ENCODE peak calls at places on chromosomes 13 and 19, in five cellular contexts. K is heart right ventricle, P is nephron progenitor cell, Q is cardiac muscle cell, N is right atrium auricular region. I is an unnamed sample.

GRCh38 chr13:93262729-93263128 is 36.1 kb downstream of the GPC6 start:
- DNase-seq in K (no peak), P (no peak), N (no peak), Q (peak; percentile 39), I (no peak)

GRCh38 chr13:43629691-43630480 is 156.9 kb downstream of the ENOX1 start:
- DNase-seq in N (no peak), P (no peak), Q (peak; percentile 16), K (no peak), I (no peak)

GRCh38 chr13:110008816-110009215 is 222.4 kb upstream of the IRS2 start:
- DNase-seq in P (no peak), K (no peak), Q (no peak), N (no peak), I (no peak)

GRCh38 chr13:20461481-20461859 is 64.2 kb downstream of the CRYL1 start:
- DNase-seq in Q (peak; percentile 52), K (no peak), P (no peak), N (no peak), I (no peak)

GRCh38 chr13:21530656-21531055 is 71.6 kb upstream of the ZDHHC20 start:
- DNase-seq in Q (no peak), N (no peak), K (no peak), P (no peak), I (no peak)

GRCh38 chr13:51192348-51192747 is 29.9 kb upstream of the FAM124A start:
- DNase-seq in K (no peak), Q (peak; percentile 57), N (no peak), P (no peak), I (no peak)

GRCh38 chr13:91347996-91348905 is 764 bp downstream of the MIR17HG start:
- DNase-seq in P (peak; percentile 49), Q (peak; percentile 34), N (no peak), K (peak; percentile 32), I (peak; percentile 84)

GRCh38 chr13:44903596-44903995 is 85.7 kb downstream of the NUFIP1 start:
- DNase-seq in K (peak; percentile 71), N (peak; percentile 89), P (no peak), Q (peak; percentile 95), I (no peak)

GRCh38 chr19:51099070-51099382 is 9.2 kb downstream of the CTU1 start:
- DNase-seq in K (no peak), N (no peak), P (no peak), Q (no peak), I (no peak)

GRCh38 chr13:99347911-99348451 is 40.8 kb upstream of the GPR183 start:
- DNase-seq in N (no peak), K (no peak), Q (no peak), P (no peak), I (no peak)

GRCh38 chr19:19505669-19506326 is 9.6 kb downstream of the TSSK6 start:
- DNase-seq in Q (no peak), K (no peak), P (no peak), N (no peak), I (no peak)

GRCh38 chr19:38062959-38063786 is 156.2 kb downstream of the SIPA1L3 start:
- DNase-seq in K (no peak), Q (no peak), N (no peak), P (peak; percentile 76), I (no peak)
- TF ChIP-seq CTCF in K (no peak), Q (no peak), N (no peak), P (no peak), I (no peak)

GRCh38 chr19:2227415-2228156 is 8.5 kb downstream of the PLEKHJ1 start:
- DNase-seq in K (no peak), P (no peak), Q (no peak), N (no peak), I (no peak)
- TF ChIP-seq CTCF in K (no peak), P (no peak), Q (no peak), N (no peak), I (no peak)

GRCh38 chr19:11284535-11284934 is 11.4 kb upstream of the TSPAN16 start:
- DNase-seq in P (no peak), Q (no peak), N (no peak), K (no peak), I (no peak)

GRCh38 chr19:11286312-11286974 is 9.5 kb upstream of the TSPAN16 start:
- DNase-seq in Q (peak; percentile 84), N (no peak), K (peak; percentile 79), P (no peak), I (no peak)

GRCh38 chr19:11291415-11291814 is 4.5 kb upstream of the TSPAN16 start:
- DNase-seq in P (no peak), Q (no peak), K (no peak), N (no peak), I (no peak)

GRCh38 chr19:11291991-11292390 is 4.0 kb upstream of the TSPAN16 start:
- DNase-seq in N (no peak), P (no peak), K (no peak), Q (no peak), I (no peak)

GRCh38 chr19:11288349-11288748 is 7.6 kb upstream of the TSPAN16 start:
- DNase-seq in N (no peak), Q (peak; percentile 42), P (no peak), K (no peak), I (no peak)
- TF ChIP-seq CTCF in N (peak; percentile 50), Q (peak; percentile 59), P (peak; percentile 21), K (peak; percentile 40), I (peak; percentile 54)

GRCh38 chr13:73945371-73945770 is 188.8 kb downstream of the KLF12 start:
- DNase-seq in P (no peak), K (no peak), N (no peak), Q (peak; percentile 27), I (no peak)
- TF ChIP-seq CTCF in P (no peak), K (peak; percentile 43), N (peak; percentile 38), Q (no peak), I (peak; percentile 41)